ENCODE peak calls at places on chromosome 19, in nine cellular contexts. J is IMR-90, O is AG10803, I is tibial nerve, A is heart right ventricle, P is body of pancreas, Y is dorsolateral prefrontal cortex, C is AG04449, U is uterus. H is an unnamed sample.
A peak's percentile ranks its signal among the peaks of the same experiment; 100 is the strongest.

GRCh38 chr19:7744199-7744786 is 3.0 kb downstream of the CD209 start:
- DNase-seq in J (no peak), O (no peak), I (no peak), A (no peak), P (no peak), Y (no peak), C (no peak), U (no peak), H (no peak)

GRCh38 chr19:7699422-7700127 is 2.4 kb downstream of the FCER2 start:
- DNase-seq in J (no peak), O (no peak), I (no peak), A (no peak), P (no peak), Y (no peak), C (no peak), U (no peak), H (no peak)

GRCh38 chr19:3852614-3853254 is 16.1 kb downstream of the ZFR2 start:
- DNase-seq in J (peak; percentile 60), O (peak; percentile 56), I (no peak), A (peak; percentile 8), P (peak; percentile 17), Y (no peak), C (peak; percentile 17), U (no peak), H (peak; percentile 26)

GRCh38 chr19:52946322-52947310 is 16.1 kb downstream of the ZNF816 start:
- DNase-seq in J (peak; percentile 5), O (no peak), I (no peak), A (no peak), P (peak; percentile 71), Y (no peak), C (no peak), U (peak; percentile 42), H (no peak)

GRCh38 chr19:12648088-12648487 is 18.5 kb downstream of the MAN2B1 start:
- DNase-seq in J (no peak), O (no peak), I (no peak), A (no peak), P (peak; percentile 26), Y (no peak), C (no peak), U (no peak), H (no peak)

GRCh38 chr19:37077929-37078716 is at the start of gene ZNF420:
- DNase-seq in J (peak; percentile 95), O (peak; percentile 94), I (peak; percentile 83), A (peak; percentile 95), P (peak; percentile 97), Y (peak; percentile 93), C (peak; percentile 58), U (peak; percentile 94), H (peak; percentile 88)

GRCh38 chr19:46423194-46423593 is 5.5 kb downstream of the PNMA8C start:
- DNase-seq in J (no peak), O (no peak), I (no peak), A (no peak), P (no peak), Y (no peak), C (no peak), U (no peak), H (no peak)

GRCh38 chr19:11736696-11737095 is 2.0 kb downstream of the ZNF823 start:
- DNase-seq in J (peak; percentile 33), O (peak; percentile 38), I (no peak), A (peak; percentile 39), P (peak; percentile 31), Y (no peak), C (no peak), U (peak; percentile 19), H (no peak)

GRCh38 chr19:38317104-38317612 is 1.4 kb upstream of the YIF1B start:
- DNase-seq in J (no peak), O (no peak), I (no peak), A (no peak), P (peak; percentile 15), Y (no peak), C (no peak), U (no peak), H (no peak)

GRCh38 chr19:48633148-48634035 is 3.8 kb downstream of the DBP start:
- DNase-seq in J (no peak), O (no peak), I (no peak), A (no peak), P (no peak), Y (no peak), C (no peak), U (peak; percentile 55), H (no peak)

DNA sequence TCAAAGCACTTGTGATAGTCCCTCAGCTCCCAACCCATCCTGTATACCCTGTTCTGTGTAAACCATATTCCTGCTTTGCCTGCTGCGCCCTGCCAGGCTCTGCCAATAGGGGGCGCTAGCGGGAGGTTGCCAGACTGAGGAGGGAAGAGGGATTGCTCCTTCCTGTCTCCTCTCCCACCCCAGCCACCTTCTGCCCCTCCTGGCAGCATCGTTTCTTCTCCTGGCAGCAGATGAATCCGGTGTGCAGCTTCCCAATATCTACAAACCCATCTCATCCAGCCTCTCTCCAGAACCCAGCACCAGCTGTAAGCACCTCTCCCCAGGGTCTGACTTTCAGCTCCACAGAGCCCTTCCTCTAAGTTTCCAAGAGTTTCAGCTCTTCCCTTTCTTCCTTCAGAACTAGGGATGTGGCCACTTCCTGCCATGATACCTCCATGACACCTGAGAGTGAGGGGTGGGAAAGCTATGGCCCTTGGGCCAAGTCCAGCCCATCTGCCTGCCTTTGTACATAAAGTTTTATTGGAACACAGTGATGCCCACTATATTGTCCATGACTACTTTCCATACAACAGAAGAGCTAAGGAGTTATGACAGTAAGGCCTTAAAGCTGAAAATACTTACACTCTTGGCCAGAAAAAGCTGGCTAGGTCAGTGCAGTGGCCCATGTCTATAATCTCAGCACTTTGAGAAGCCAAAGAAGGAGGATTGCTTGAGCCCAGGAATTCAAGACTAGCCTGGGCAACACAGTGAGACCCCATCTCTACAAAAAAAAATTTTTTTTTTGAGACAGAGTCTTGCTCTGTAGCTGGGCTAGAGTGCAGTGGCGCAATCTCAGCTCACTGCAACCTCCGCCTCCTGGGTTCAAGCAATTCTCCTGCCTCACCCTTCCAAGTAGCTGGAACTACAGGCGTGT is 34.5 kb upstream of the ATP1A3 start:
- DNase-seq in J (no peak), O (no peak), I (no peak), A (no peak), P (no peak), Y (no peak), C (no peak), U (no peak), H (no peak)
- TF ChIP-seq CTCF in J (peak; percentile 34), O (peak; percentile 46), I (no peak), A (peak; percentile 42), P (no peak), Y (peak; percentile 10), C (peak; percentile 37), U (no peak), H (peak; percentile 76)

DNA sequence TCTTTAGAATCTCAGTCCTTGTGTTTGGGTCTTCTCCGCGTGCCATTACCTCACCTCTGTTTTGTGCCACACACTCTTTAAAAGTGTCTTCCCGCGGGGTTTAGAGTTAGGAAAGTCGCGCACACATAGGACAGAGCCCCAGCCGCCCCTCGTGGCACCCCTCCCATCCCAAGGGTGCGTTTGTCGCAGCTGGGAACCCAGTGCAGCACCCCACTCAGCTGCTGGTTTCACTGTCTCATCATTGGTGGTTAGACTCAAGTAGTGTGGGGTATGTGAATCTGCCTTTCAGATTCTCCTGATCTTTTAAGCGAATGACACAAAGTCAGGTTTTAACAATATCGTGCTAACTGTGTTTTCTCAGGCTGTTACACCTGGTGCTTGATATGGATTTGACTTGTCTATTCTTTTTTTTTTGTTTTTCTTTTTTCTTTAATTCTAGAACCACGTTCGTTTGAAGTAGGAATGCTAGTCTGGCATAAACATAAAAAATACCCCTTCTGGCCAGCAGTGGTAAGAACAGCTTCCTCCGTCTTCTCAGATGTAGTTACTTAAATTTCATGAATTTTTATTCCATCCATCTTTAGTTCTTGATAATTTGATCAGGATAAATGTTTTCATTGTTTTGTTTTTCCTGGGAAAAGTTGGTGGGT is 19.5 kb upstream of the NDUFS7 start:
- DNase-seq in J (peak; percentile 20), O (no peak), I (no peak), A (no peak), P (no peak), Y (no peak), C (no peak), U (no peak), H (no peak)
- H3K4me3 ChIP-seq in J (no peak overlapping the region), O (no peak overlapping the region), I (no peak overlapping the region), A (no peak overlapping the region), P (no peak overlapping the region), Y (no peak overlapping the region), C (no peak overlapping the region), U (no peak overlapping the region), H (no peak overlapping the region)

GRCh38 chr19:18319591-18320135 is 3.2 kb downstream of the LSM4 start:
- DNase-seq in J (no peak), O (no peak), I (no peak), A (no peak), P (peak; percentile 37), Y (no peak), C (no peak), U (no peak), H (no peak)

GRCh38 chr19:18322759-18323460 is at the start of gene LSM4:
- DNase-seq in J (peak; percentile 95), O (peak; percentile 92), I (peak; percentile 97), A (peak; percentile 98), P (peak; percentile 99), Y (peak; percentile 96), C (peak; percentile 65), U (peak; percentile 97), H (peak; percentile 89)

GRCh38 chr19:18321729-18322091 is 1.2 kb downstream of the LSM4 start:
- DNase-seq in J (peak; percentile 33), O (no peak), I (no peak), A (no peak), P (no peak), Y (no peak), C (no peak), U (no peak), H (no peak)

GRCh38 chr19:18320865-18321728 is 1.8 kb downstream of the LSM4 start:
- DNase-seq in J (no peak), O (no peak), I (no peak), A (no peak), P (no peak), Y (no peak), C (no peak), U (no peak), H (no peak)

GRCh38 chr19:18322318-18322758 is 538 bp downstream of the LSM4 start:
- DNase-seq in J (peak; percentile 65), O (peak; percentile 59), I (no peak), A (peak; percentile 52), P (peak; percentile 47), Y (no peak), C (no peak), U (no peak), H (peak; percentile 49)
- TF ChIP-seq CTCF in J (peak; percentile 28), O (peak; percentile 45), I (no peak), A (peak; percentile 14), P (no peak), Y (no peak), C (peak; percentile 27), U (no peak), H (peak; percentile 54)

DNA sequence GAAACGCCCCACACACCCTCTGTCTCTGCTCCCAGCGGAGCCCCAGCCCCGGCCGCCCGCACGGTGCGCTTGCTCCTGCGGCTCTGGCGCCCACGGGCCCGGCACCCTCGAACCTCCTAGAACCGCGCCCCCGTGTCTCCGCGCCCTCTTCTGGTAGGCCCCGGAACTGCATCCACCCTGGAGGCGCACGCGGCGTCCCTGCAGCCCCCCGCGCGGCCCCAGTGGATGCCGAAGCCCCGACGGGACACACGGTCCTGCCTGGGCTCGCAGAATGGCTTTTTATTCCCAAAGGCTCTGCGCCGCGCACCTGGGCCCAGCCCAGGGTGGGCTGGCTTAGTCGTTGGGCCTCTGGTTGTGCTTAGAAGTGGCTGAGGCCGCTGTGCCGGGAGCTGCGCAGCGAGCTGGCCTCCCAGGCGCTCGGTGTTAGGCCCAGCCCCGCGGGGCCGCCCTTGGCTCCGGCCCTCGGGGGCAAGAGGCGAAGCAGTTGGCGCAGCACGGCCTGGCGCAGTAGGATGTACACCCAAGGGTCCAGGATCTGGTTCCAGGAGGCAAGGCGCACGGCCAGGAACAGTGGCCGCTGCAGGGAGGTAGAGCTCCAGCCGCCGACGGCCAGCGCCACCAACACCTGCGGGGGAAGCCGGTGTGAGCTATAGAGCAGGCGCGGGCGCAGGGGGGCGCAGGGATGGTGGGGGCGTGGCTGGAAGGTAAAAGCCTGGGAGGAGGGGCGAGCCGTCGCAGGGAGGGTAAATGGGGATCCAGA is 2.8 kb downstream of the PTGER1 start:
- DNase-seq in J (peak; percentile 18), O (peak; percentile 34), I (peak; percentile 38), A (peak; percentile 67), P (peak; percentile 53), Y (peak; percentile 47), C (no peak), U (peak; percentile 70), H (no peak)
- H3K4me3 ChIP-seq in J (no peak overlapping the region), O (no peak overlapping the region), I (peak overlapping the region; percentile 24), A (no peak overlapping the region), P (no peak overlapping the region), Y (peak overlapping the region; percentile 13), C (no peak overlapping the region), U (peak overlapping the region; percentile 9), H (no peak overlapping the region)

H was measured in retinal pigment epithelial cell.